ENCODE peak calls at places on chromosomes 1 and 21, in five cellular contexts. T, F, R, S and E are unnamed samples.

GRCh38 chr1:5730272-5731109 is 261.7 kb downstream of the NPHP4 start:
- DNase-seq in T (no peak), F (no peak), R (no peak), S (no peak), E (no peak)

GRCh38 chr1:2411801-2412394 is 466 bp downstream of the PEX10 start:
- DNase-seq in T (no peak), F (no peak), R (no peak), S (no peak), E (peak)

GRCh38 chr1:154193821-154194220 is 1.9 kb upstream of the TPM3 start:
- DNase-seq in T (no peak), F (no peak), R (no peak), S (peak), E (no peak)

GRCh38 chr1:63322248-63322943 is at the start of gene FOXD3:
- DNase-seq in T (no peak), F (no peak), R (peak), S (peak), E (no peak)

GRCh38 chr1:1598720-1599029 is 1.3 kb downstream of the FNDC10 start:
- DNase-seq in T (no peak), F (no peak), R (no peak), S (no peak), E (no peak)

GRCh38 chr1:174007846-174008245 is 14.3 kb downstream of the RC3H1 start:
- DNase-seq in T (no peak), F (no peak), R (no peak), S (no peak), E (no peak)

GRCh38 chr1:83626603-83627002 is 372.3 kb downstream of the TTLL7 start:
- DNase-seq in T (no peak), F (no peak), R (no peak), S (no peak), E (no peak)

GRCh38 chr1:9690440-9691107 is 39.0 kb downstream of the PIK3CD start:
- DNase-seq in T (no peak), F (no peak), R (no peak), S (no peak), E (no peak)

GRCh38 chr21:33185852-33186251 is 43.9 kb upstream of the IFNAR2 start:
- DNase-seq in T (no peak), F (no peak), R (no peak), S (no peak), E (no peak)

GRCh38 chr1:186985889-186986491 is 157.2 kb downstream of the PLA2G4A start:
- DNase-seq in T (peak), F (peak), R (no peak), S (peak), E (no peak)

GRCh38 chr1:173481195-173481772 is 4.1 kb downstream of the PRDX6 start:
- DNase-seq in T (no peak), F (no peak), R (no peak), S (no peak), E (no peak)

GRCh38 chr1:29523531-29523930 is 287.2 kb downstream of the PTPRU start:
- DNase-seq in T (no peak), F (no peak), R (no peak), S (no peak), E (no peak)

GRCh38 chr1:111227875-111228747 is 598 bp downstream of the CHI3L2 start:
- DNase-seq in T (no peak), F (peak), R (no peak), S (peak), E (no peak)

GRCh38 chr1:202968895-202969295 is 1.8 kb upstream of the CYB5R1 start:
- DNase-seq in T (peak), F (peak), R (no peak), S (peak), E (peak)

GRCh38 chr1:108852541-108852940 is 4.4 kb downstream of the AKNAD1 start:
- DNase-seq in T (no peak), F (no peak), R (no peak), S (no peak), E (no peak)

GRCh38 chr1:94992863-94993563 is 66.1 kb upstream of the CNN3 start:
- DNase-seq in T (no peak), F (no peak), R (no peak), S (no peak), E (no peak)

GRCh38 chr1:248752119-248752931 is 3.2 kb downstream of the LYPD8 start:
- DNase-seq in T (no peak), F (no peak), R (no peak), S (no peak), E (no peak)

GRCh38 chr1:211323156-211324063 is 3.2 kb upstream of the TRAF5 start:
- DNase-seq in T (no peak), F (peak), R (no peak), S (peak), E (no peak)

GRCh38 chr1:198848649-198849048 is 209.8 kb downstream of the PTPRC start:
- DNase-seq in T (no peak), F (peak), R (no peak), S (no peak), E (no peak)

GRCh38 chr21:40173833-40174232 is 306.6 kb downstream of the PCP4 start:
- DNase-seq in T (no peak), F (no peak), R (no peak), S (no peak), E (no peak)

GRCh38 chr1:55816456-55816794 is 601.3 kb upstream of the USP24 start:
- DNase-seq in T (no peak), F (peak), R (no peak), S (peak), E (no peak)

GRCh38 chr1:119448112-119448511 is 33.2 kb downstream of the HSD3B2 start:
- DNase-seq in T (no peak), F (no peak), R (no peak), S (no peak), E (no peak)

GRCh38 chr21:42659416-42660117 is 6.1 kb downstream of the PDE9A start:
- DNase-seq in T (no peak), F (no peak), R (no peak), S (no peak), E (no peak)

GRCh38 chr1:119971710-119972570 is 75.6 kb upstream of the ADAM30 start:
- DNase-seq in T (no peak), F (no peak), R (no peak), S (no peak), E (no peak)

GRCh38 chr1:89523597-89524368 is 846 bp upstream of the LRRC8B start:
- DNase-seq in T (peak), F (peak), R (no peak), S (peak), E (no peak)

GRCh38 chr21:45040114-45040715 is 34.2 kb upstream of the ADARB1 start:
- DNase-seq in T (no peak), F (no peak), R (no peak), S (no peak), E (no peak)

GRCh38 chr1:224896130-224896781 is 33.2 kb upstream of the DNAH14 start:
- DNase-seq in T (no peak), F (no peak), R (no peak), S (no peak), E (no peak)

GRCh38 chr1:21212126-21212525 is 35.4 kb upstream of the EIF4G3 start:
- DNase-seq in T (no peak), F (no peak), R (no peak), S (no peak), E (no peak)

GRCh38 chr1:97999320-97999719 is 78.5 kb upstream of the DPYD start:
- DNase-seq in T (no peak), F (peak), R (no peak), S (peak), E (no peak)